ENCODE peak calls at places on chromosomes 6 and 20, in five cellular contexts. A is prostate gland, M is HCT116, O is K562, T is transverse colon. X is an unnamed sample.
A peak's percentile ranks its signal among the peaks of the same experiment; 100 is the strongest.

GRCh38 chr20:33333616-33334015 is 50.6 kb downstream of the BPIFB1 start:
- DNase-seq in A (no peak), M (no peak), O (no peak), T (no peak), X (no peak)

GRCh38 chr6:95203153-95203754 is 374.1 kb upstream of the MANEA start:
- DNase-seq in A (peak; percentile 7), M (peak; percentile 23), O (peak; percentile 23), T (no peak), X (no peak)

GRCh38 chr20:25191051-25191450 is 4.5 kb upstream of the ENTPD6 start:
- DNase-seq in A (no peak), M (no peak), O (no peak), T (no peak), X (no peak)

GRCh38 chr6:53313784-53314382 is 34.9 kb downstream of the ELOVL5 start:
- DNase-seq in A (no peak), M (no peak), O (peak; percentile 27), T (no peak), X (no peak)

GRCh38 chr6:18121580-18122127 is 823 bp downstream of the NHLRC1 start:
- DNase-seq in A (no peak), M (no peak), O (no peak), T (no peak), X (no peak)

GRCh38 chr20:38926934-38927616 is 858 bp downstream of the FAM83D start:
- DNase-seq in A (no peak), M (no peak), O (peak; percentile 30), T (no peak), X (no peak)

GRCh38 chr20:36550797-36551299 is 9.5 kb downstream of the MYL9 start:
- DNase-seq in A (no peak), M (no peak), O (no peak), T (no peak), X (no peak)

GRCh38 chr6:77650098-77650663 is 2.7 kb upstream of the MEI4 start:
- DNase-seq in A (no peak), M (no peak), O (peak; percentile 32), T (peak; percentile 8), X (no peak)

GRCh38 chr20:38635721-38636285 is 34.2 kb downstream of the ARHGAP40 start:
- DNase-seq in A (no peak), M (no peak), O (peak; percentile 58), T (no peak), X (no peak)

GRCh38 chr6:136036071-136036380 is 184.5 kb downstream of the PDE7B start:
- DNase-seq in A (no peak), M (no peak), O (no peak), T (no peak), X (no peak)

GRCh38 chr6:157066781-157067491 is 256.4 kb downstream of the TMEM242 start:
- DNase-seq in A (no peak), M (no peak), O (no peak), T (no peak), X (no peak)

GRCh38 chr6:73309784-73310502 is 44.1 kb downstream of the DPPA5 start:
- DNase-seq in A (peak; percentile 27), M (peak; percentile 54), O (peak; percentile 79), T (peak; percentile 59), X (no peak)

GRCh38 chr6:100592929-100593328 is 128.2 kb upstream of the SIM1 start:
- DNase-seq in A (no peak), M (no peak), O (no peak), T (no peak), X (no peak)

GRCh38 chr6:94026575-94026974 is 607.2 kb upstream of the EPHA7 start:
- DNase-seq in A (no peak), M (no peak), O (no peak), T (no peak), X (no peak)

GRCh38 chr20:48227381-48227780 is 442.1 kb upstream of the SULF2 start:
- DNase-seq in A (no peak), M (no peak), O (no peak), T (no peak), X (no peak)

GRCh38 chr6:135291288-135292116 is 110.4 kb downstream of the MYB start:
- DNase-seq in A (no peak), M (peak; percentile 12), O (peak; percentile 54), T (no peak), X (no peak)

GRCh38 chr6:149079911-149080501 is 237.5 kb upstream of the TAB2 start:
- DNase-seq in A (peak; percentile 72), M (no peak), O (no peak), T (no peak), X (no peak)

DNA sequence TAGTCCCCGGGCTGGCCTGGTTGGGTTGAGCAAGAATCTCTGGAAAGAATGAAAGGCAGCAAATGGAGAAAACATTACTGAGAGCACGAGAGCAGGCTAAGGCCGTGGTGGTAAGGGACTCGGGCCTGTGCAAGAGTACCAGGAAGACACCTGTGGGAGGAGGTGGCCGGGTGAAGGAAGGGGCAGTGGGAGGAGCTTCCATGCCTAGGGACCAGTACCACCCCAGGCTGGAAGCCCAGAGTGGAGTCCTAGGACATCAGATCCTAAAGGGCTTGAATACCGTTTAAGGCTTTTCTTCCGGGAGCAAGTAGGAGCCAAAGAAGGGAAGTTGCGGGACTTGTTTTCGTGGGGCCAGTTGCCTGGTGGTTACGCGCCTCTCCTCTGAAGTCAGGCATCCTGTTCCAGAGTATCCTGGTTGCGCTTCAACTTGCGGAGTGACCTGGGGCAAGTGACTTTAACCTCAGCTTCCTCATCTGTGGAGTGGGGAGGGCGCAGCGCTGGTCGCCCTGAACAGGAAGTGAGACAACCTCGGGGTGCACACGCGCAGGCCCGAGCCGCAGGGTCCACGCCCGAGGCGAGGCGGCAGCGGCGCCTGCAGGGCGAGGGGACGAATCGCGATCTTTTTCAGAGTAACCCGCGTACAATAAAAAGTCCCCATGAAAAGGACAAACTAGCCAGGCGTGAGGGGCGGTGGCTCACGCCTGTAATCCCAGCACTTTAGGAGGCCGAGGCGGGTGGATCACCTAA is 1.1 kb upstream of the TPD52L2 start:
- DNase-seq in A (peak; percentile 68), M (peak; percentile 60), O (peak; percentile 76), T (peak; percentile 91), X (peak; percentile 94)
- TF ChIP-seq POLR2AphosphoS5 in A (peak; percentile 63), M (peak; percentile 76), O (peak; percentile 33), T (peak; percentile 81), X (peak; percentile 56)

DNA sequence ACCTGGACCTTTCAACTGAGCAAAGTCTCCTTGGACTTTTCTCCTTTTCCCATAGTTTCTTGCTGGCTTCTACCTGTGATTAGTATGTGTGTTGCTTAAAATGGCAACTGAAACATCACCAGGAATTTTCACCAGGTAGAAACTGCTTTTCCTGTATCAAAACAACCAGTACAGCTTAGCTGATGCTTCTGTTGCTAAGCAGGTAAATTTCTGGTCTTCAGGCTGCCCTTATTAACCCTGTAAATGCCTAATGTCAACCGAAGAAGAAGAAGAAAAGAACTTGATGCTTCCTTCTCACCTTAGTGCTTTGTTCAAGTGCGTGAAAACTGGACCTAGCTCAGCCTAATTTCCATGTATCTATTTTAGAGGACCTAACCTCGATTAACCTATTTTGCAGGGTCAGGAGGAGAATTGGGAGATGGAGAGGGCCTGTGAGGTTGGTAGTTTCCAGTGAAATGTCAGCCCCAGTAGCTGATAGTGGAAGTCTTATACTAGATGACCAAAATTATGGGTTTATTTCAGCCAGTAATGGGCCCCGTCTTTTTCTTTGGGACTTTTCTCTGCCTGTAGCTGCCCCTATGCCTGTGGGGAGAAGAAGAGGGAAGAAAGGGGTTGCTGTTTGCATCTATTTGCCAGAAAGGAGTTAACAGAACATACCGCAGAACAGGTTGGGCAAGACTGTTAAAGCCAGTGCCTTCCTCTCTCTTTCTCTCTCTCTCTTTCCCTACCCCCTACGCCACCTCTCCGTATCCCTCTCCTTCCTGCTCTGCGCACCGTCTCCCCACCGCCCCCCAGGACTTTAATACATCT is 37.7 kb downstream of the RREB1 start:
- DNase-seq in A (peak; percentile 90), M (no peak), O (no peak), T (peak; percentile 49), X (no peak)
- H3K4me1 ChIP-seq in A (peaks cover 21% of the 10 kb centered on the region), M (peaks cover 57% of the 10 kb centered on the region), O (peaks cover 85% of the 10 kb centered on the region), T (peaks cover 40% of the 10 kb centered on the region), X (peaks cover 69% of the 10 kb centered on the region)

DNA sequence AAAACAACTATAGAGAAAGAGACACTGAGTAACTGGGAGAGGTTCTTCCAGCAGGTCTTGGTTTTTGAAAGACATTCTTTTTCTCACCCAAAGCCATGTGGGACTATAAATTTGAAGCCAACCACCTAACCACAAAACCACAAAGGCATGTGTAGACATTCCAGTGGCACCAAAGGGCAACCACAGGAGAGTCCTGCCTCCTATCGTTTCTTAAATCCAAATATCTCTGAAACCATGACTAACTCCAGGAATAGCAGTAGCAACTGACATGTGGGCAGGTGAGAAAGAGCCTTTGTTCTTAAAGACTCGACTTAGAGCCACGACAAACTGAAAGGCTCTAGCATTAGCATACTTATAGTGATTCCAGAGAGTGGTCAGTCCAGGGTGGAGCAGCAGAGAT is 9.3 kb upstream of the COL9A1 start:
- DNase-seq in A (no peak), M (peak; percentile 70), O (no peak), T (no peak), X (no peak)
- TF ChIP-seq POLR2AphosphoS5 in A (no peak), M (no peak), O (no peak), T (no peak), X (no peak)

GRCh38 chr6:13724174-13724573 is 12.5 kb upstream of the RANBP9 start:
- DNase-seq in A (no peak), M (peak; percentile 85), O (no peak), T (peak; percentile 30), X (no peak)
- H3K4me1 ChIP-seq in A (peaks cover 2% of the 10 kb centered on the region), M (peaks cover 49% of the 10 kb centered on the region), O (no peaks in the 10 kb centered on the region), T (no peaks in the 10 kb centered on the region), X (no peaks in the 10 kb centered on the region)

GRCh38 chr6:15621203-15622044 is 41.4 kb downstream of the DTNBP1 start:
- DNase-seq in A (no peak), M (no peak), O (peak; percentile 48), T (peak; percentile 20), X (no peak)
- TF ChIP-seq POLR2AphosphoS5 in A (no peak), M (no peak), O (peak; percentile 71), T (no peak), X (no peak)

GRCh38 chr6:142334294-142334693 is 32.5 kb downstream of the ADGRG6 start:
- DNase-seq in A (no peak), M (no peak), O (no peak), T (no peak), X (no peak)

GRCh38 chr6:142333431-142333830 is 31.6 kb downstream of the ADGRG6 start:
- DNase-seq in A (no peak), M (no peak), O (no peak), T (no peak), X (no peak)

GRCh38 chr6:142336787-142337186 is 35.0 kb downstream of the ADGRG6 start:
- DNase-seq in A (no peak), M (no peak), O (no peak), T (no peak), X (no peak)

GRCh38 chr6:142336183-142336582 is 34.4 kb downstream of the ADGRG6 start:
- DNase-seq in A (no peak), M (no peak), O (no peak), T (no peak), X (no peak)

GRCh38 chr6:142335415-142335814 is 33.6 kb downstream of the ADGRG6 start:
- DNase-seq in A (no peak), M (no peak), O (no peak), T (no peak), X (no peak)
- H3K4me1 ChIP-seq in A (no peaks in the 10 kb centered on the region), M (peaks cover 22% of the 10 kb centered on the region), O (no peaks in the 10 kb centered on the region), T (no peaks in the 10 kb centered on the region), X (no peaks in the 10 kb centered on the region)

GRCh38 chr6:85678602-85679444 is 36.1 kb upstream of the SYNCRIP start:
- DNase-seq in A (peak; percentile 98), M (peak; percentile 96), O (peak; percentile 92), T (peak; percentile 98), X (peak; percentile 99)
- TF ChIP-seq POLR2AphosphoS5 in A (peak; percentile 100), M (peak; percentile 100), O (peak; percentile 100), T (peak; percentile 100), X (peak; percentile 100)

X was measured in vagina.